ENCODE peak calls at places on chromosomes 12 and 14, in nine cellular contexts. Q is uterus; T is endothelial cell of umbilical vein; E is ovary; P is CD8-positive, alpha-beta T cell; Y is heart left ventricle; B is A549; U is upper lobe of right lung; C is endodermal cell. I is an unnamed sample.

GRCh38 chr12:130157998-130158774 is 4.1 kb upstream of the FZD10 start:
- DNase-seq in Q (no peak), T (no peak), E (no peak), P (no peak), Y (no peak), B (no peak), U (peak; percentile 12), C (peak; percentile 88), I (no peak)

GRCh38 chr12:21941522-21942376 is 523 bp upstream of the ABCC9 start:
- DNase-seq in Q (peak; percentile 70), T (peak; percentile 20), E (peak; percentile 75), P (no peak), Y (peak; percentile 77), B (no peak), U (peak; percentile 78), C (peak; percentile 89), I (no peak)

GRCh38 chr12:1171657-1172056 is 180.6 kb downstream of the ERC1 start:
- DNase-seq in Q (no peak), T (peak; percentile 94), E (no peak), P (no peak), Y (no peak), B (no peak), U (no peak), C (no peak), I (peak; percentile 13)

GRCh38 chr14:69708586-69709169 is 58.3 kb upstream of the SRSF5 start:
- DNase-seq in Q (no peak), T (no peak), E (no peak), P (no peak), Y (no peak), B (peak; percentile 40), U (no peak), C (peak; percentile 84), I (no peak)

GRCh38 chr14:60647837-60648168 is 1.5 kb downstream of the SIX1 start:
- DNase-seq in Q (no peak), T (no peak), E (no peak), P (no peak), Y (no peak), B (no peak), U (no peak), C (peak; percentile 61), I (no peak)

GRCh38 chr12:85531345-85531744 is 251.3 kb downstream of the ALX1 start:
- DNase-seq in Q (no peak), T (no peak), E (no peak), P (no peak), Y (no peak), B (no peak), U (no peak), C (no peak), I (no peak)

GRCh38 chr12:120763250-120763649 is 37.6 kb downstream of the ACADS start:
- DNase-seq in Q (no peak), T (no peak), E (no peak), P (no peak), Y (no peak), B (no peak), U (no peak), C (peak; percentile 38), I (no peak)

GRCh38 chr12:6452245-6452731 is 446 bp downstream of the TAPBPL start:
- DNase-seq in Q (peak; percentile 48), T (no peak), E (peak; percentile 57), P (no peak), Y (peak; percentile 53), B (no peak), U (no peak), C (no peak), I (no peak)

GRCh38 chr12:84856156-84856900 is 56.3 kb downstream of the SLC6A15 start:
- DNase-seq in Q (no peak), T (no peak), E (no peak), P (no peak), Y (no peak), B (no peak), U (no peak), C (no peak), I (peak; percentile 41)

GRCh38 chr12:21323736-21324135 is 11.0 kb downstream of the SLCO1A2 start:
- DNase-seq in Q (no peak), T (no peak), E (no peak), P (no peak), Y (no peak), B (no peak), U (no peak), C (no peak), I (no peak)

GRCh38 chr14:54025661-54026060 is 69.0 kb upstream of the BMP4 start:
- DNase-seq in Q (no peak), T (peak; percentile 73), E (no peak), P (no peak), Y (no peak), B (peak; percentile 41), U (no peak), C (no peak), I (peak; percentile 49)

GRCh38 chr12:72089678-72090077 is 151.0 kb downstream of the TPH2 start:
- DNase-seq in Q (no peak), T (no peak), E (no peak), P (no peak), Y (no peak), B (no peak), U (no peak), C (no peak), I (no peak)

GRCh38 chr12:103546959-103547358 is 40.1 kb upstream of the STAB2 start:
- DNase-seq in Q (no peak), T (no peak), E (no peak), P (no peak), Y (no peak), B (no peak), U (no peak), C (no peak), I (no peak)

GRCh38 chr12:103547929-103548328 is 39.1 kb upstream of the STAB2 start:
- DNase-seq in Q (no peak), T (no peak), E (no peak), P (no peak), Y (no peak), B (no peak), U (no peak), C (peak; percentile 55), I (no peak)

DNA sequence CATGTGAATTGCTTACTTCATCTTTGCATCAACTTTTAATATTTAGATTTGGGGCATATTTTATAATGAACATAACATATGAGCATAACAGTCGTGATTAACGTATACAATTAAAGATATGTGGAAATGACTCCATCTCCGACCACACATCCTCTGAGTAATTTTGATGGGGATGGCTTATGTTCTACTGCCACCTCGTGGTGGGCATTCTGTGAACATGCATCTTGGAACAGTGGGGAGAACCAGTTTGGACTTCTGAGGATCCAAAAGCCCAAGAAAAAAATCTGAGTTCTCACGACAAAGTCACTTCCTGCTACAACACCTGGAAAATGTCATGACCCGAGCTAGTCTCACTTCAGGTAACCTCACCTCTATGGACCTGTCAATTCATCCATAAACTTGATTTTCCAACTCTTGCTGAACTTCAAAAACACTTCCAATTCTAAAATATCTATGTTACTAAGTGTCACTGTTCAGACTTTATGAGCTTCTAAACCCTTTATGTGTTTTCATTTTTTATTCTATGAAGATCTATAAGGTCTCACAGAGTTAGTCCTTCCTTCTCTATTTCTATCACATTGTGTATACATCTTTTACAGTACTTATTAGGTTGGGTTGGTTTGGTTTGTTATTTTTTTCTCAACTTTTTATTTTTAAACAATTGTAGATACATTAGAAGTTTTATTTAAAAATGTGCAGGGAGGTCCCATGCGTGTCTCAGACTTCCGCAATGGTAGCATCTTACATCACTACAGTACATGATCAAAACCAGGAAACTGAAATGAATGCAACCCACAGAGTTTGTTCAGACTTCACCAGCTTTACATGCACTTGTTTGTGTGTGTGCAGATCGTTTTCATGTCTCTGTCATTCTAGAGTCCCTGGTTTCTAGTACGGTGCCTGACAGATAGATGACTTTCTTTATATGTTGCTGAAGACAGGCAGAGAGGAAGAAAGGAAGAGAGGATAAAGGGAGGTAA is 38.2 kb upstream of the STAB2 start:
- DNase-seq in Q (peak; percentile 46), T (peak; percentile 75), E (peak; percentile 49), P (peak; percentile 37), Y (peak; percentile 36), B (peak; percentile 81), U (no peak), C (peak; percentile 94), I (peak; percentile 73)
- TF ChIP-seq CTCF in Q (peak; percentile 75), T (peak; percentile 73), E (peak; percentile 72), P (peak; percentile 95), Y (peak; percentile 76), B (peak; percentile 98), U (peak; percentile 83), C (peak; percentile 96), I (peak; percentile 80)

GRCh38 chr14:104777808-104778249 is 17.7 kb downstream of the AKT1 start:
- DNase-seq in Q (no peak), T (no peak), E (no peak), P (no peak), Y (no peak), B (no peak), U (no peak), C (no peak), I (no peak)

GRCh38 chr14:104775073-104775489 is 20.5 kb downstream of the AKT1 start:
- DNase-seq in Q (no peak), T (no peak), E (no peak), P (no peak), Y (no peak), B (no peak), U (no peak), C (no peak), I (no peak)

GRCh38 chr14:104774453-104775072 is 21.0 kb downstream of the AKT1 start:
- DNase-seq in Q (no peak), T (no peak), E (no peak), P (no peak), Y (no peak), B (no peak), U (peak; percentile 81), C (no peak), I (no peak)

GRCh38 chr14:104776961-104777807 is 18.4 kb downstream of the AKT1 start:
- DNase-seq in Q (no peak), T (no peak), E (no peak), P (no peak), Y (no peak), B (no peak), U (no peak), C (peak; percentile 65), I (no peak)

DNA sequence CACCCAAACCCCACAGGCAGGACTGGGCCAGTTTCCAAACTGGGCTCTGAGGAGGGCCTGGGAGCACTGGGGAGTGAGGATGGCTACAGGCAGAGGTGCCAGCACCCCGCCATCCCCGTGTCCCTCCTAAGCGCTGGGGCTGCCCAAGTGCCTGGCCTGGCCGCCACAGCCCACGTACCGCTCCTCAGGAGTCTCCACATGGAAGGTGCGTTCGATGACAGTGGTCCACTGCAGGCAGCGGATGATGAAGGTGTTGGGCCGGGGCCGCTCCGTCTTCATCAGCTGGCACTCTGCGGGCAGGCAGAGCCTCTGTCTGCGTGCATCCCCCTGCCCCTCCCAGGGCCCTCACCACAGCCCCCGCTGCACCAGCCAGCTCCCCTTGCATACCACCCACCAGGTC is 19.1 kb downstream of the AKT1 start:
- DNase-seq in Q (no peak), T (no peak), E (no peak), P (no peak), Y (no peak), B (no peak), U (no peak), C (no peak), I (no peak)
- H3K27ac ChIP-seq in Q (no peak overlapping the region), T (no peak overlapping the region), E (no peak overlapping the region), P (no peak overlapping the region), Y (no peak overlapping the region), B (no peak overlapping the region), U (no peak overlapping the region), C (no peak overlapping the region), I (no peak overlapping the region)

GRCh38 chr14:106842687-106843086 is 1316.3 kb downstream of the TMEM121 start:
- DNase-seq in Q (no peak), T (no peak), E (no peak), P (no peak), Y (no peak), B (peak; percentile 56), U (no peak), C (no peak), I (no peak)
- TF ChIP-seq CTCF in Q (no peak), T (no peak), E (no peak), P (no peak), Y (peak; percentile 40), B (peak; percentile 47), U (peak; percentile 36), C (peak; percentile 26), I (no peak)

GRCh38 chr14:34562776-34563150 is 23.3 kb upstream of the EAPP start:
- DNase-seq in Q (no peak), T (no peak), E (no peak), P (no peak), Y (no peak), B (no peak), U (no peak), C (no peak), I (no peak)
- H3K27ac ChIP-seq in Q (no peak overlapping the region), T (no peak overlapping the region), E (no peak overlapping the region), P (no peak overlapping the region), Y (no peak overlapping the region), B (no peak overlapping the region), U (no peak overlapping the region), C (no peak overlapping the region), I (no peak overlapping the region)